ENCODE peak calls at places on chromosomes 16 and 17, in ten cellular contexts. K is transverse colon, T is breast epithelium, G is upper lobe of left lung, O is stomach, Z is SK-N-SH, V is HCT116, U is endothelial cell of umbilical vein, H is Panc1, S is prostate gland. C is an unnamed sample.

GRCh38 chr17:64632606-64633005 is 29.5 kb downstream of the SMURF2 start:
- DNase-seq in G (no peak), K (no peak), V (no peak), Z (no peak), O (no peak), S (no peak), H (no peak), U (peak; percentile 30), T (no peak), C (no peak)

GRCh38 chr16:70402916-70403659 is 35.8 kb downstream of the ST3GAL2 start:
- DNase-seq in V (no peak), G (no peak), U (no peak), Z (no peak), H (no peak), S (no peak), K (no peak), T (no peak), O (no peak), C (no peak)

GRCh38 chr16:66391726-66392670 is 25.5 kb downstream of the CDH5 start:
- DNase-seq in O (no peak), H (no peak), T (no peak), K (no peak), G (no peak), S (no peak), U (no peak), Z (no peak), V (no peak), C (no peak)

GRCh38 chr16:84479716-84480450 is 24.6 kb downstream of the MEAK7 start:
- DNase-seq in Z (no peak), S (no peak), U (no peak), G (no peak), O (peak; percentile 18), T (no peak), K (no peak), V (no peak), H (no peak), C (no peak)

GRCh38 chr16:78816499-78817441 is 717.3 kb downstream of the WWOX start:
- DNase-seq in K (peak; percentile 10), G (no peak), U (no peak), H (no peak), T (no peak), S (peak; percentile 22), O (no peak), V (no peak), Z (no peak), C (peak; percentile 83)

GRCh38 chr16:12453832-12454231 is 349.9 kb downstream of the CPPED1 start:
- DNase-seq in Z (no peak), K (no peak), V (no peak), U (peak; percentile 21), G (no peak), S (no peak), T (no peak), H (no peak), O (no peak), C (no peak)

GRCh38 chr16:14486520-14487303 is 143.3 kb downstream of the PARN start:
- DNase-seq in O (peak; percentile 92), K (peak; percentile 82), G (peak; percentile 47), T (peak; percentile 70), V (peak; percentile 57), S (peak; percentile 85), U (peak; percentile 91), H (no peak), Z (peak; percentile 68), C (peak; percentile 94)

GRCh38 chr16:7775072-7775488 is 442.4 kb downstream of the RBFOX1 start:
- DNase-seq in T (no peak), G (no peak), H (no peak), V (no peak), Z (no peak), K (no peak), O (no peak), S (no peak), U (no peak), C (no peak)

GRCh38 chr17:57906910-57907309 is 48.3 kb downstream of the CUEDC1 start:
- DNase-seq in K (no peak), S (no peak), Z (no peak), U (no peak), O (no peak), H (no peak), T (no peak), V (no peak), G (no peak), C (no peak)

GRCh38 chr16:53530046-53530445 is 27.0 kb upstream of the AKTIP start:
- DNase-seq in O (no peak), Z (peak; percentile 61), G (no peak), K (no peak), H (no peak), U (no peak), T (no peak), V (no peak), S (no peak), C (no peak)

GRCh38 chr16:50395763-50396710 is 27.2 kb upstream of the BRD7 start:
- DNase-seq in H (no peak), U (no peak), V (no peak), O (no peak), S (no peak), G (no peak), K (no peak), Z (no peak), T (no peak), C (no peak)

GRCh38 chr16:56610609-56611111 is 2.3 kb downstream of the MT2A start:
- DNase-seq in S (no peak), Z (no peak), U (no peak), O (no peak), G (no peak), T (no peak), V (no peak), K (no peak), H (no peak), C (no peak)

GRCh38 chr17:79168486-79169055 is 93.9 kb downstream of the ENGASE start:
- DNase-seq in K (no peak), V (no peak), S (no peak), Z (no peak), H (no peak), T (no peak), G (peak; percentile 68), O (no peak), U (no peak), C (no peak)

GRCh38 chr17:64256913-64257807 is 5.9 kb downstream of the TEX2 start:
- DNase-seq in T (no peak), K (no peak), S (no peak), G (no peak), O (no peak), V (no peak), Z (no peak), U (no peak), H (no peak), C (no peak)

GRCh38 chr16:19805459-19806160 is 79.0 kb downstream of the GPRC5B start:
- DNase-seq in K (no peak), H (no peak), G (no peak), T (no peak), U (no peak), S (no peak), O (no peak), V (no peak), Z (no peak), C (no peak)

DNA sequence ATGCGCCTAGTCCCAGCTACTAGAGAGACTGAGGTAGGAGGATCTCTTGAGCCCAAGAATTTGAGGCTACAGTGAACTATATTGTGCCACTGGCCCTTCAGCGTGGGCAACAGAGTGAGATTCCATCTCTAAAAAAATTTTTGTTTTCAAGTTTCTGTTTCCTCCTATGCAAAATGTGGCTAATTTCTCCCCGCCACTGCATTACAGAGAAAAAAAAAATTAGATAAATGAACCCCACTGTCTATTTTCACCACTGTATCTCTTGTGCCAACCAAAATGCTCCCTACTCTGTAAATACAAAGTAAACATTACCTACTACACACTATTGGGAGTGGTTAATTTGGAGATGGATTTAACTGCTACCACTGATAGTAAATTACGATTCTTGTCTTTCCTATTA is 2.0 kb downstream of the MARF1 start:
- DNase-seq in O (no peak), K (no peak), V (no peak), S (no peak), T (no peak), H (no peak), U (no peak), G (no peak), Z (no peak), C (no peak)
- TF ChIP-seq POLR2AphosphoS5 in O (no peak), K (no peak), V (no peak), S (no peak), T (no peak), H (no peak), U (no peak), G (no peak), Z (no peak), C (no peak)

GRCh38 chr17:48053758-48054237 is 5.6 kb downstream of the NFE2L1 start:
- DNase-seq in H (no peak), T (no peak), K (no peak), U (no peak), Z (no peak), O (no peak), V (no peak), G (no peak), S (no peak), C (no peak)
- H3K4me1 ChIP-seq in H (peaks cover 59% of the 10 kb centered on the region), T (peaks cover 37% of the 10 kb centered on the region), K (peaks cover 64% of the 10 kb centered on the region), U (peaks cover 46% of the 10 kb centered on the region), Z (peaks cover 67% of the 10 kb centered on the region), O (peaks cover 72% of the 10 kb centered on the region), V (peaks cover 24% of the 10 kb centered on the region), G (peaks cover 64% of the 10 kb centered on the region), S (peaks cover 43% of the 10 kb centered on the region), C (peaks cover 66% of the 10 kb centered on the region)

GRCh38 chr16:81397879-81398516 is 46.6 kb upstream of the CMIP start:
- DNase-seq in T (no peak), K (no peak), S (no peak), U (no peak), O (no peak), V (no peak), H (no peak), Z (no peak), G (no peak), C (no peak)
- H3K9me3 ChIP-seq in T (peaks cover 10% of the 10 kb centered on the region), K (no peaks in the 10 kb centered on the region), S (peaks cover 6% of the 10 kb centered on the region), U (no peaks in the 10 kb centered on the region), O (peaks cover 13% of the 10 kb centered on the region), V (no peaks in the 10 kb centered on the region), H (no peaks in the 10 kb centered on the region), Z (no peaks in the 10 kb centered on the region), G (no peaks in the 10 kb centered on the region), C (no peaks in the 10 kb centered on the region)

GRCh38 chr17:61352408-61352770 is 47.3 kb upstream of the TBX2 start:
- DNase-seq in H (no peak), V (no peak), T (no peak), K (no peak), O (no peak), U (peak; percentile 87), Z (no peak), G (no peak), S (no peak), C (no peak)

GRCh38 chr17:61353615-61354014 is 46.0 kb upstream of the TBX2 start:
- DNase-seq in H (no peak), S (no peak), T (no peak), O (no peak), U (no peak), G (no peak), Z (no peak), V (no peak), K (no peak), C (no peak)

GRCh38 chr17:61352771-61353170 is 46.9 kb upstream of the TBX2 start:
- DNase-seq in S (no peak), G (no peak), O (no peak), H (no peak), Z (no peak), V (no peak), U (no peak), T (no peak), K (no peak), C (no peak)

GRCh38 chr17:61351745-61352407 is 47.8 kb upstream of the TBX2 start:
- DNase-seq in U (no peak), G (no peak), K (no peak), S (no peak), V (no peak), Z (no peak), H (no peak), O (no peak), T (no peak), C (no peak)

GRCh38 chr17:61353211-61353610 is 46.4 kb upstream of the TBX2 start:
- DNase-seq in S (no peak), T (no peak), G (no peak), K (no peak), H (no peak), Z (no peak), O (no peak), V (no peak), U (no peak), C (no peak)
- TF ChIP-seq POLR2AphosphoS5 in S (no peak), T (no peak), G (no peak), K (no peak), H (no peak), Z (no peak), O (no peak), V (no peak), U (no peak), C (no peak)